ENCODE peak calls at places on chromosomes 6 and 20, in ten cellular contexts. One of them, this sample, is unnamed.

GRCh38 chr6:2542101-2542857 is 208.4 kb downstream of the MYLK4 start:
- DNase-seq in ureter: no peak
- DNase-seq in T-helper 2 cell treated with Interferon-gamma antibody and Interleukin-4, amounts not matched to agents 5 μg/mL and 100 μg/mL, for 36 hours: no peak
- DNase-seq in RPMI8226: no peak
- DNase-seq in stimulated activated naive B cell treated with anti-CD40 and anti-IgM and Interleukin-4, amounts not matched to agents 10 μg/mL and 1 μg/mL and 100 μg/mL, for 72 hours: no peak
- DNase-seq in EL: no peak
- DNase-seq in lung microvascular endothelial cell: no peak
- DNase-seq in activated CD4-positive, alpha-beta T cell treated with anti-CD3 and anti-CD28 coated beads, Interleukin-2, amount 50 U/mL, for 48 hours: no peak
- DNase-seq in HuH-7: no peak
- DNase-seq in NCI-H1930: no peak
- DNase-seq in this sample: no peak

GRCh38 chr6:162913206-162913605 is 185.4 kb downstream of the PACRG start:
- DNase-seq in ureter: no peak
- DNase-seq in T-helper 2 cell treated with Interferon-gamma antibody and Interleukin-4, amounts not matched to agents 5 μg/mL and 100 μg/mL, for 36 hours: no peak
- DNase-seq in RPMI8226: no peak
- DNase-seq in stimulated activated naive B cell treated with anti-CD40 and anti-IgM and Interleukin-4, amounts not matched to agents 10 μg/mL and 1 μg/mL and 100 μg/mL, for 72 hours: no peak
- DNase-seq in EL: no peak
- DNase-seq in lung microvascular endothelial cell: no peak
- DNase-seq in activated CD4-positive, alpha-beta T cell treated with anti-CD3 and anti-CD28 coated beads, Interleukin-2, amount 50 U/mL, for 48 hours: no peak
- DNase-seq in HuH-7: no peak
- DNase-seq in NCI-H1930: no peak
- DNase-seq in this sample: no peak

GRCh38 chr20:49838546-49838945 is 25.9 kb downstream of the SLC9A8 start:
- DNase-seq in ureter: no peak
- DNase-seq in T-helper 2 cell treated with Interferon-gamma antibody and Interleukin-4, amounts not matched to agents 5 μg/mL and 100 μg/mL, for 36 hours: no peak
- DNase-seq in RPMI8226: no peak
- DNase-seq in stimulated activated naive B cell treated with anti-CD40 and anti-IgM and Interleukin-4, amounts not matched to agents 10 μg/mL and 1 μg/mL and 100 μg/mL, for 72 hours: no peak
- DNase-seq in EL: no peak
- DNase-seq in lung microvascular endothelial cell: no peak
- DNase-seq in activated CD4-positive, alpha-beta T cell treated with anti-CD3 and anti-CD28 coated beads, Interleukin-2, amount 50 U/mL, for 48 hours: no peak
- DNase-seq in HuH-7: no peak
- DNase-seq in NCI-H1930: no peak
- DNase-seq in this sample: no peak

GRCh38 chr6:10991115-10991514 is 53.0 kb downstream of the ELOVL2 start:
- DNase-seq in ureter: no peak
- DNase-seq in T-helper 2 cell treated with Interferon-gamma antibody and Interleukin-4, amounts not matched to agents 5 μg/mL and 100 μg/mL, for 36 hours: no peak
- DNase-seq in RPMI8226: no peak
- DNase-seq in stimulated activated naive B cell treated with anti-CD40 and anti-IgM and Interleukin-4, amounts not matched to agents 10 μg/mL and 1 μg/mL and 100 μg/mL, for 72 hours: no peak
- DNase-seq in EL: no peak
- DNase-seq in lung microvascular endothelial cell: no peak
- DNase-seq in activated CD4-positive, alpha-beta T cell treated with anti-CD3 and anti-CD28 coated beads, Interleukin-2, amount 50 U/mL, for 48 hours: no peak
- DNase-seq in HuH-7: no peak
- DNase-seq in NCI-H1930: no peak
- DNase-seq in this sample: no peak

GRCh38 chr6:150086026-150086425 is 17.1 kb upstream of the ULBP3 start:
- DNase-seq in ureter: no peak
- DNase-seq in T-helper 2 cell treated with Interferon-gamma antibody and Interleukin-4, amounts not matched to agents 5 μg/mL and 100 μg/mL, for 36 hours: no peak
- DNase-seq in RPMI8226: no peak
- DNase-seq in stimulated activated naive B cell treated with anti-CD40 and anti-IgM and Interleukin-4, amounts not matched to agents 10 μg/mL and 1 μg/mL and 100 μg/mL, for 72 hours: no peak
- DNase-seq in EL: no peak
- DNase-seq in lung microvascular endothelial cell: no peak
- DNase-seq in activated CD4-positive, alpha-beta T cell treated with anti-CD3 and anti-CD28 coated beads, Interleukin-2, amount 50 U/mL, for 48 hours: no peak
- DNase-seq in HuH-7: no peak
- DNase-seq in NCI-H1930: no peak
- DNase-seq in this sample: no peak

GRCh38 chr20:63534831-63535651 is 2.1 kb downstream of the PTK6 start:
- DNase-seq in ureter: no peak
- DNase-seq in T-helper 2 cell treated with Interferon-gamma antibody and Interleukin-4, amounts not matched to agents 5 μg/mL and 100 μg/mL, for 36 hours: no peak
- DNase-seq in RPMI8226: no peak
- DNase-seq in stimulated activated naive B cell treated with anti-CD40 and anti-IgM and Interleukin-4, amounts not matched to agents 10 μg/mL and 1 μg/mL and 100 μg/mL, for 72 hours: no peak
- DNase-seq in EL: no peak
- DNase-seq in lung microvascular endothelial cell: no peak
- DNase-seq in activated CD4-positive, alpha-beta T cell treated with anti-CD3 and anti-CD28 coated beads, Interleukin-2, amount 50 U/mL, for 48 hours: no peak
- DNase-seq in HuH-7: no peak
- DNase-seq in NCI-H1930: no peak
- DNase-seq in this sample: peak; percentile 96

GRCh38 chr6:108650325-108650724 is 89.6 kb downstream of the FOXO3 start:
- DNase-seq in ureter: no peak
- DNase-seq in T-helper 2 cell treated with Interferon-gamma antibody and Interleukin-4, amounts not matched to agents 5 μg/mL and 100 μg/mL, for 36 hours: no peak
- DNase-seq in RPMI8226: no peak
- DNase-seq in stimulated activated naive B cell treated with anti-CD40 and anti-IgM and Interleukin-4, amounts not matched to agents 10 μg/mL and 1 μg/mL and 100 μg/mL, for 72 hours: no peak
- DNase-seq in EL: no peak
- DNase-seq in lung microvascular endothelial cell: no peak
- DNase-seq in activated CD4-positive, alpha-beta T cell treated with anti-CD3 and anti-CD28 coated beads, Interleukin-2, amount 50 U/mL, for 48 hours: no peak
- DNase-seq in HuH-7: no peak
- DNase-seq in NCI-H1930: no peak
- DNase-seq in this sample: no peak

GRCh38 chr6:158870418-158870957 is 51.3 kb upstream of the EZR start:
- DNase-seq in ureter: no peak
- DNase-seq in T-helper 2 cell treated with Interferon-gamma antibody and Interleukin-4, amounts not matched to agents 5 μg/mL and 100 μg/mL, for 36 hours: no peak
- DNase-seq in RPMI8226: no peak
- DNase-seq in stimulated activated naive B cell treated with anti-CD40 and anti-IgM and Interleukin-4, amounts not matched to agents 10 μg/mL and 1 μg/mL and 100 μg/mL, for 72 hours: no peak
- DNase-seq in EL: no peak
- DNase-seq in lung microvascular endothelial cell: no peak
- DNase-seq in activated CD4-positive, alpha-beta T cell treated with anti-CD3 and anti-CD28 coated beads, Interleukin-2, amount 50 U/mL, for 48 hours: no peak
- DNase-seq in HuH-7: no peak
- DNase-seq in NCI-H1930: no peak
- DNase-seq in this sample: no peak

GRCh38 chr20:11686900-11687543 is 230.7 kb upstream of the BTBD3 start:
- DNase-seq in ureter: peak; percentile 48
- DNase-seq in T-helper 2 cell treated with Interferon-gamma antibody and Interleukin-4, amounts not matched to agents 5 μg/mL and 100 μg/mL, for 36 hours: no peak
- DNase-seq in RPMI8226: peak; percentile 9
- DNase-seq in stimulated activated naive B cell treated with anti-CD40 and anti-IgM and Interleukin-4, amounts not matched to agents 10 μg/mL and 1 μg/mL and 100 μg/mL, for 72 hours: no peak
- DNase-seq in EL: peak; percentile 13
- DNase-seq in lung microvascular endothelial cell: no peak
- DNase-seq in activated CD4-positive, alpha-beta T cell treated with anti-CD3 and anti-CD28 coated beads, Interleukin-2, amount 50 U/mL, for 48 hours: no peak
- DNase-seq in HuH-7: no peak
- DNase-seq in NCI-H1930: peak; percentile 10
- DNase-seq in this sample: peak; percentile 11

GRCh38 chr20:2986466-2986865 is 57.0 kb upstream of the GNRH2 start:
- DNase-seq in ureter: no peak
- DNase-seq in T-helper 2 cell treated with Interferon-gamma antibody and Interleukin-4, amounts not matched to agents 5 μg/mL and 100 μg/mL, for 36 hours: peak; percentile 85
- DNase-seq in RPMI8226: no peak
- DNase-seq in stimulated activated naive B cell treated with anti-CD40 and anti-IgM and Interleukin-4, amounts not matched to agents 10 μg/mL and 1 μg/mL and 100 μg/mL, for 72 hours: no peak
- DNase-seq in EL: peak; percentile 10
- DNase-seq in lung microvascular endothelial cell: peak; percentile 41
- DNase-seq in activated CD4-positive, alpha-beta T cell treated with anti-CD3 and anti-CD28 coated beads, Interleukin-2, amount 50 U/mL, for 48 hours: peak; percentile 71
- DNase-seq in HuH-7: no peak
- DNase-seq in NCI-H1930: no peak
- DNase-seq in this sample: no peak

GRCh38 chr6:34242252-34243130 is 5.8 kb downstream of the HMGA1 start:
- DNase-seq in ureter: peak; percentile 28
- DNase-seq in T-helper 2 cell treated with Interferon-gamma antibody and Interleukin-4, amounts not matched to agents 5 μg/mL and 100 μg/mL, for 36 hours: no peak
- DNase-seq in RPMI8226: no peak
- DNase-seq in stimulated activated naive B cell treated with anti-CD40 and anti-IgM and Interleukin-4, amounts not matched to agents 10 μg/mL and 1 μg/mL and 100 μg/mL, for 72 hours: no peak
- DNase-seq in EL: peak; percentile 46
- DNase-seq in lung microvascular endothelial cell: peak; percentile 59
- DNase-seq in activated CD4-positive, alpha-beta T cell treated with anti-CD3 and anti-CD28 coated beads, Interleukin-2, amount 50 U/mL, for 48 hours: no peak
- DNase-seq in HuH-7: peak; percentile 1
- DNase-seq in NCI-H1930: no peak
- DNase-seq in this sample: no peak

GRCh38 chr6:130600880-130601341 is 226.3 kb upstream of the SMLR1 start:
- DNase-seq in ureter: no peak
- DNase-seq in T-helper 2 cell treated with Interferon-gamma antibody and Interleukin-4, amounts not matched to agents 5 μg/mL and 100 μg/mL, for 36 hours: no peak
- DNase-seq in RPMI8226: no peak
- DNase-seq in stimulated activated naive B cell treated with anti-CD40 and anti-IgM and Interleukin-4, amounts not matched to agents 10 μg/mL and 1 μg/mL and 100 μg/mL, for 72 hours: no peak
- DNase-seq in EL: peak; percentile 96
- DNase-seq in lung microvascular endothelial cell: peak; percentile 44
- DNase-seq in activated CD4-positive, alpha-beta T cell treated with anti-CD3 and anti-CD28 coated beads, Interleukin-2, amount 50 U/mL, for 48 hours: no peak
- DNase-seq in HuH-7: no peak
- DNase-seq in NCI-H1930: no peak
- DNase-seq in this sample: no peak

GRCh38 chr6:149127212-149127611 is 190.3 kb upstream of the TAB2 start:
- DNase-seq in ureter: no peak
- DNase-seq in T-helper 2 cell treated with Interferon-gamma antibody and Interleukin-4, amounts not matched to agents 5 μg/mL and 100 μg/mL, for 36 hours: no peak
- DNase-seq in RPMI8226: no peak
- DNase-seq in stimulated activated naive B cell treated with anti-CD40 and anti-IgM and Interleukin-4, amounts not matched to agents 10 μg/mL and 1 μg/mL and 100 μg/mL, for 72 hours: no peak
- DNase-seq in EL: peak; percentile 72
- DNase-seq in lung microvascular endothelial cell: peak; percentile 4
- DNase-seq in activated CD4-positive, alpha-beta T cell treated with anti-CD3 and anti-CD28 coated beads, Interleukin-2, amount 50 U/mL, for 48 hours: no peak
- DNase-seq in HuH-7: no peak
- DNase-seq in NCI-H1930: no peak
- DNase-seq in this sample: no peak

GRCh38 chr6:147166360-147166944 is 37.8 kb upstream of the STXBP5 start:
- DNase-seq in ureter: no peak
- DNase-seq in T-helper 2 cell treated with Interferon-gamma antibody and Interleukin-4, amounts not matched to agents 5 μg/mL and 100 μg/mL, for 36 hours: no peak
- DNase-seq in RPMI8226: no peak
- DNase-seq in stimulated activated naive B cell treated with anti-CD40 and anti-IgM and Interleukin-4, amounts not matched to agents 10 μg/mL and 1 μg/mL and 100 μg/mL, for 72 hours: no peak
- DNase-seq in EL: no peak
- DNase-seq in lung microvascular endothelial cell: peak; percentile 83
- DNase-seq in activated CD4-positive, alpha-beta T cell treated with anti-CD3 and anti-CD28 coated beads, Interleukin-2, amount 50 U/mL, for 48 hours: no peak
- DNase-seq in HuH-7: no peak
- DNase-seq in NCI-H1930: no peak
- DNase-seq in this sample: no peak

GRCh38 chr6:89204096-89204495 is 13.1 kb downstream of the GABRR1 start:
- DNase-seq in ureter: no peak
- DNase-seq in T-helper 2 cell treated with Interferon-gamma antibody and Interleukin-4, amounts not matched to agents 5 μg/mL and 100 μg/mL, for 36 hours: no peak
- DNase-seq in RPMI8226: no peak
- DNase-seq in stimulated activated naive B cell treated with anti-CD40 and anti-IgM and Interleukin-4, amounts not matched to agents 10 μg/mL and 1 μg/mL and 100 μg/mL, for 72 hours: no peak
- DNase-seq in EL: no peak
- DNase-seq in lung microvascular endothelial cell: no peak
- DNase-seq in activated CD4-positive, alpha-beta T cell treated with anti-CD3 and anti-CD28 coated beads, Interleukin-2, amount 50 U/mL, for 48 hours: no peak
- DNase-seq in HuH-7: no peak
- DNase-seq in NCI-H1930: no peak
- DNase-seq in this sample: no peak

GRCh38 chr6:170462366-170463020 is 90.6 kb downstream of the PSMB1 start:
- DNase-seq in ureter: no peak
- DNase-seq in T-helper 2 cell treated with Interferon-gamma antibody and Interleukin-4, amounts not matched to agents 5 μg/mL and 100 μg/mL, for 36 hours: no peak
- DNase-seq in RPMI8226: no peak
- DNase-seq in stimulated activated naive B cell treated with anti-CD40 and anti-IgM and Interleukin-4, amounts not matched to agents 10 μg/mL and 1 μg/mL and 100 μg/mL, for 72 hours: no peak
- DNase-seq in EL: no peak
- DNase-seq in lung microvascular endothelial cell: no peak
- DNase-seq in activated CD4-positive, alpha-beta T cell treated with anti-CD3 and anti-CD28 coated beads, Interleukin-2, amount 50 U/mL, for 48 hours: no peak
- DNase-seq in HuH-7: no peak
- DNase-seq in NCI-H1930: no peak
- DNase-seq in this sample: no peak

GRCh38 chr20:51492167-51493092 is 50.1 kb downstream of the NFATC2 start:
- DNase-seq in ureter: no peak
- DNase-seq in T-helper 2 cell treated with Interferon-gamma antibody and Interleukin-4, amounts not matched to agents 5 μg/mL and 100 μg/mL, for 36 hours: no peak
- DNase-seq in RPMI8226: no peak
- DNase-seq in stimulated activated naive B cell treated with anti-CD40 and anti-IgM and Interleukin-4, amounts not matched to agents 10 μg/mL and 1 μg/mL and 100 μg/mL, for 72 hours: no peak
- DNase-seq in EL: no peak
- DNase-seq in lung microvascular endothelial cell: peak; percentile 70
- DNase-seq in activated CD4-positive, alpha-beta T cell treated with anti-CD3 and anti-CD28 coated beads, Interleukin-2, amount 50 U/mL, for 48 hours: no peak
- DNase-seq in HuH-7: no peak
- DNase-seq in NCI-H1930: no peak
- DNase-seq in this sample: peak; percentile 80

GRCh38 chr6:69867075-69867911 is 937 bp downstream of the COL19A1 start:
- DNase-seq in ureter: peak; percentile 53
- DNase-seq in T-helper 2 cell treated with Interferon-gamma antibody and Interleukin-4, amounts not matched to agents 5 μg/mL and 100 μg/mL, for 36 hours: peak; percentile 66
- DNase-seq in RPMI8226: peak; percentile 75
- DNase-seq in stimulated activated naive B cell treated with anti-CD40 and anti-IgM and Interleukin-4, amounts not matched to agents 10 μg/mL and 1 μg/mL and 100 μg/mL, for 72 hours: peak; percentile 76
- DNase-seq in EL: peak; percentile 36
- DNase-seq in lung microvascular endothelial cell: peak; percentile 31
- DNase-seq in activated CD4-positive, alpha-beta T cell treated with anti-CD3 and anti-CD28 coated beads, Interleukin-2, amount 50 U/mL, for 48 hours: peak; percentile 56
- DNase-seq in HuH-7: peak; percentile 58
- DNase-seq in NCI-H1930: no peak
- DNase-seq in this sample: peak; percentile 23

GRCh38 chr6:143579703-143580102 is 68.2 kb upstream of the FUCA2 start:
- DNase-seq in ureter: peak; percentile 48
- DNase-seq in T-helper 2 cell treated with Interferon-gamma antibody and Interleukin-4, amounts not matched to agents 5 μg/mL and 100 μg/mL, for 36 hours: no peak
- DNase-seq in RPMI8226: no peak
- DNase-seq in stimulated activated naive B cell treated with anti-CD40 and anti-IgM and Interleukin-4, amounts not matched to agents 10 μg/mL and 1 μg/mL and 100 μg/mL, for 72 hours: no peak
- DNase-seq in EL: peak; percentile 89
- DNase-seq in lung microvascular endothelial cell: peak; percentile 83
- DNase-seq in activated CD4-positive, alpha-beta T cell treated with anti-CD3 and anti-CD28 coated beads, Interleukin-2, amount 50 U/mL, for 48 hours: no peak
- DNase-seq in HuH-7: no peak
- DNase-seq in NCI-H1930: no peak
- DNase-seq in this sample: no peak